ENCODE peak calls at places on chromosome 15, in ten cellular contexts. M is cardiac muscle cell, Q is neuronal stem cell, K is astrocyte, J is A549, U is fibroblast of lung, Z is GM23248, O is mesendoderm, H is PC-3, X is aorta. V is an unnamed sample.

GRCh38 chr15:101024111-101024695 is 105.0 kb downstream of the LRRK1 start:
- DNase-seq in Z (peak; percentile 58), O (no peak), Q (no peak), M (no peak), K (peak; percentile 81), X (peak; percentile 78), J (no peak), U (peak; percentile 84), H (no peak), V (peak; percentile 90)

GRCh38 chr15:43370310-43370974 is 401 bp downstream of the ZSCAN29 start:
- DNase-seq in Z (peak; percentile 65), U (peak; percentile 36), H (no peak), X (no peak), Q (peak; percentile 37), J (no peak), K (peak; percentile 19), O (peak; percentile 59), M (peak; percentile 69), V (no peak)

GRCh38 chr15:87419341-87419740 is 837.2 kb downstream of the NTRK3 start:
- DNase-seq in M (no peak), Q (no peak), O (no peak), Z (no peak), J (no peak), K (no peak), X (no peak), H (no peak), U (peak; percentile 1), V (no peak)

GRCh38 chr15:98787190-98787589 is 138.9 kb downstream of the IGF1R start:
- DNase-seq in U (peak; percentile 42), H (no peak), Q (no peak), M (no peak), K (no peak), Z (peak; percentile 64), J (no peak), X (no peak), O (no peak), V (no peak)

GRCh38 chr15:58908550-58909309 is 24.7 kb downstream of the SLTM start:
- DNase-seq in M (no peak), H (no peak), X (no peak), O (no peak), K (no peak), Z (no peak), U (no peak), J (no peak), Q (no peak), V (no peak)

GRCh38 chr15:53811530-53811929 is 52.1 kb upstream of the WDR72 start:
- DNase-seq in Q (no peak), H (peak; percentile 30), K (no peak), Z (peak; percentile 5), X (no peak), M (no peak), U (no peak), O (peak; percentile 63), J (no peak), V (no peak)

GRCh38 chr15:60994842-60995495 is 234.1 kb downstream of the RORA start:
- DNase-seq in H (no peak), Z (no peak), O (no peak), U (no peak), X (no peak), K (no peak), Q (no peak), J (no peak), M (no peak), V (no peak)

GRCh38 chr15:59364238-59364637 is 8.4 kb downstream of the MYO1E start:
- DNase-seq in Z (peak; percentile 62), Q (no peak), J (no peak), M (no peak), X (no peak), K (peak; percentile 46), O (no peak), U (peak; percentile 53), H (peak; percentile 59), V (no peak)

GRCh38 chr15:100833432-100834389 is 45.9 kb upstream of the ALDH1A3 start:
- DNase-seq in J (no peak), M (no peak), U (no peak), Q (no peak), X (no peak), K (no peak), O (no peak), H (no peak), Z (no peak), V (no peak)

GRCh38 chr15:35444557-35445204 is 101.3 kb downstream of the DPH6 start:
- DNase-seq in H (peak; percentile 76), O (peak; percentile 59), U (peak; percentile 52), Q (peak; percentile 47), J (peak; percentile 8), K (peak; percentile 30), M (peak; percentile 61), X (no peak), Z (peak; percentile 67), V (no peak)

GRCh38 chr15:41775651-41776050 is 1.4 kb downstream of the MAPKBP1 start:
- DNase-seq in J (no peak), H (no peak), X (no peak), Q (no peak), Z (peak; percentile 26), K (peak; percentile 35), M (no peak), O (no peak), U (peak; percentile 43), V (no peak)

GRCh38 chr15:34682673-34683072 is 72.1 kb downstream of the GJD2 start:
- DNase-seq in X (no peak), Z (peak; percentile 32), J (no peak), M (no peak), U (peak; percentile 72), K (peak; percentile 64), H (peak; percentile 62), Q (no peak), O (no peak), V (no peak)

GRCh38 chr15:47383801-47384200 is 333.5 kb upstream of the SEMA6D start:
- DNase-seq in J (no peak), X (no peak), H (no peak), Q (no peak), U (no peak), M (no peak), O (no peak), K (no peak), Z (peak; percentile 1), V (no peak)

GRCh38 chr15:68679961-68680371 is 101.2 kb downstream of the CORO2B start:
- DNase-seq in H (no peak), U (no peak), X (no peak), K (no peak), O (no peak), M (no peak), Z (no peak), Q (no peak), J (no peak), V (no peak)

GRCh38 chr15:40238481-40238926 is 359 bp upstream of the PAK6 start:
- DNase-seq in U (no peak), O (no peak), H (no peak), K (no peak), M (no peak), Z (no peak), X (no peak), Q (no peak), J (no peak), V (no peak)

GRCh38 chr15:40239671-40240618 is 1.1 kb downstream of the PAK6 start:
- DNase-seq in Q (no peak), M (no peak), X (no peak), Z (no peak), O (no peak), U (no peak), K (no peak), J (no peak), H (peak; percentile 46), V (peak; percentile 85)

GRCh38 chr15:40241305-40242215 is 2.7 kb downstream of the PAK6 start:
- DNase-seq in K (no peak), Q (no peak), M (no peak), U (no peak), X (peak; percentile 55), O (no peak), Z (no peak), H (no peak), J (no peak), V (peak; percentile 88)

GRCh38 chr15:40240619-40241304 is 1.9 kb downstream of the PAK6 start:
- DNase-seq in O (no peak), U (no peak), M (no peak), X (no peak), Z (no peak), K (no peak), H (peak; percentile 18), Q (no peak), J (no peak), V (peak; percentile 79)

DNA sequence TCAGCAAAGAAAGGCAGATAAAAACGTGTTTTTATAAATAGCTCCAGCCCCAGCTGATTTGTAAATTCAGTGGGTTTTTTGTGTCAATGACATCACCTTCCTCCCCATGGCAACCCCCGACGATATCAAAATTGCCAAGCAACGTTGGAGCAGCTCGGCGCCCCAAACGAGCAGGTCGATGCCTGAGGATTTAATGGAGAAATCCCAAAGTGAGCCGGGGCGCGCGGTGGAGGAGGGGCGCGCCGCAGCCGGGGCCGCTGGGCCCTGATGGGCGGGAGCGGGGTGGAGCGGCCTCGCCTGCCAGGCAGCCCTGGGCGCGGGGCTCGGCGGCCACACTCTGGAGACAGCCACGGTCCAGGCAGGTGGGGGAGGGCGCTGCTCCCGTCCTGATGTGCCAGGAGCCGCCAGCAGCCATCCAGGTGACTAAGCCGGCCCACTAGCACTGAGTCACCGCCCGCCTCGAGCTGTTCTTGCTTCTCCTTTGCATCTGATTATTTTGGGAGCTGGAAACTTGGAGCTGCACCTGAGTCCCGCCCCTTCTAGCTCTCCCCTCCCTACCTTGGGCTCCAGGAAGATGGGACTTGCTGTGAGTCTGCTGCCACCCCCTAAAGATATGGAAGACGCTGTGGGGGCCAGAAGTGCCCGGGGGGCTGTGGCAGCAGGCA is at the start of gene PAK6:
- DNase-seq in X (no peak), J (peak; percentile 73), Z (peak; percentile 90), Q (peak; percentile 31), U (peak; percentile 64), O (peak; percentile 92), M (peak; percentile 69), H (peak; percentile 93), K (peak; percentile 30), V (peak; percentile 95)
- H3K4me3 ChIP-seq in X (no peak within 1 kb of the TSS), J (peak within 1 kb of the TSS; percentile 46), Z (peak within 1 kb of the TSS; percentile 65), Q (peak within 1 kb of the TSS; percentile 41), U (peak within 1 kb of the TSS; percentile 42), O (no peak within 1 kb of the TSS), M (peak within 1 kb of the TSS; percentile 15), H (peak within 1 kb of the TSS; percentile 67), K (peak within 1 kb of the TSS; percentile 52), V (peak within 1 kb of the TSS; percentile 41)

GRCh38 chr15:63054281-63054683 is 11.7 kb downstream of the TPM1 start:
- DNase-seq in U (peak; percentile 41), Q (no peak), Z (peak; percentile 58), J (no peak), X (no peak), H (no peak), M (no peak), K (no peak), O (no peak), V (no peak)
- H3K4me1 ChIP-seq in U (peaks cover 56% of the 10 kb centered on the region), Q (peaks cover 18% of the 10 kb centered on the region), Z (peaks cover 68% of the 10 kb centered on the region), J (peaks cover 98% of the 10 kb centered on the region), X (peaks cover 2% of the 10 kb centered on the region), H (peaks cover 23% of the 10 kb centered on the region), M (peaks cover 68% of the 10 kb centered on the region), K (peaks cover 61% of the 10 kb centered on the region), O (peaks cover 23% of the 10 kb centered on the region), V (peaks cover 67% of the 10 kb centered on the region)

GRCh38 chr15:85702321-85703230 is 92.1 kb downstream of the KLHL25 start:
- DNase-seq in Z (peak; percentile 56), O (no peak), U (peak; percentile 45), M (no peak), H (no peak), X (no peak), J (no peak), Q (no peak), K (peak; percentile 46), V (no peak)
- H3K4me3 ChIP-seq in Z (no peak overlapping the region), O (no peak overlapping the region), U (no peak overlapping the region), M (no peak overlapping the region), H (no peak overlapping the region), X (no peak overlapping the region), J (no peak overlapping the region), Q (no peak overlapping the region), K (no peak overlapping the region), V (no peak overlapping the region)

GRCh38 chr15:32923176-32923575 is 205.4 kb downstream of the GREM1 start:
- DNase-seq in U (no peak), J (no peak), O (no peak), X (no peak), Z (no peak), K (no peak), M (no peak), Q (no peak), H (no peak), V (no peak)
- H3K4me1 ChIP-seq in U (peaks cover 27% of the 10 kb centered on the region), J (no peaks in the 10 kb centered on the region), O (peaks cover 3% of the 10 kb centered on the region), X (peaks cover 3% of the 10 kb centered on the region), Z (peaks cover 41% of the 10 kb centered on the region), K (peaks cover 13% of the 10 kb centered on the region), M (no peaks in the 10 kb centered on the region), Q (no peaks in the 10 kb centered on the region), H (no peaks in the 10 kb centered on the region), V (no peaks in the 10 kb centered on the region)